ENCODE peak calls at places on chromosomes 2 and 18, in ten cellular contexts. J is stimulated activated CD4-positive, alpha-beta T cell treated with anti-CD3 and anti-CD28 coated beads, Interleukin-1b, Interleukin-23, amount 100 ng/mL, for 24 hours; A is breast epithelium; E is M059J; D is foreskin keratinocyte; K is HFF-Myc; R is adrenal gland; S is neural progenitor cell; O is Daoy; G is osteoblast. X is an unnamed sample.

GRCh38 chr2:218193716-218194115 is 23.3 kb upstream of the ARPC2 start:
- DNase-seq in J (no peak), A (no peak), E (no peak), D (no peak), K (no peak), R (no peak), S (no peak), O (no peak), G (peak; percentile 22), X (no peak)

GRCh38 chr2:206920936-206921335 is 18.4 kb upstream of the CPO start:
- DNase-seq in J (no peak), A (no peak), E (no peak), D (peak; percentile 52), K (no peak), R (no peak), S (no peak), O (peak; percentile 15), G (no peak), X (peak; percentile 40)

GRCh38 chr2:149877064-149877463 is 289.5 kb upstream of the MMADHC start:
- DNase-seq in J (no peak), A (no peak), E (no peak), D (no peak), K (no peak), R (no peak), S (no peak), O (no peak), G (no peak), X (no peak)

GRCh38 chr2:126752876-126753275 is 96.9 kb downstream of the GYPC start:
- DNase-seq in J (no peak), A (no peak), E (no peak), D (no peak), K (no peak), R (no peak), S (no peak), O (no peak), G (no peak), X (no peak)

GRCh38 chr2:240136013-240136670 is at the start of gene COPS9:
- DNase-seq in J (peak; percentile 83), A (peak; percentile 81), E (peak; percentile 74), D (peak; percentile 73), K (peak; percentile 36), R (peak; percentile 88), S (peak; percentile 94), O (peak; percentile 90), G (peak; percentile 100), X (peak; percentile 88)

GRCh38 chr2:163717474-163717873 is 18.3 kb downstream of the FIGN start:
- DNase-seq in J (no peak), A (no peak), E (no peak), D (no peak), K (no peak), R (no peak), S (no peak), O (no peak), G (no peak), X (no peak)

GRCh38 chr2:26450031-26450635 is 27.8 kb downstream of the OTOF start:
- DNase-seq in J (no peak), A (no peak), E (no peak), D (no peak), K (no peak), R (no peak), S (no peak), O (no peak), G (no peak), X (no peak)

GRCh38 chr2:112216158-112216557 is 38.7 kb downstream of the ZC3H8 start:
- DNase-seq in J (no peak), A (no peak), E (peak; percentile 16), D (no peak), K (no peak), R (no peak), S (no peak), O (no peak), G (no peak), X (no peak)

GRCh38 chr2:184835081-184835728 is 236.9 kb downstream of the ZNF804A start:
- DNase-seq in J (no peak), A (no peak), E (no peak), D (no peak), K (no peak), R (peak; percentile 13), S (no peak), O (no peak), G (no peak), X (no peak)

GRCh38 chr2:204533629-204534370 is 11.5 kb upstream of the PARD3B start:
- DNase-seq in J (no peak), A (no peak), E (peak; percentile 62), D (peak; percentile 59), K (no peak), R (no peak), S (no peak), O (peak; percentile 51), G (peak; percentile 84), X (peak; percentile 73)

GRCh38 chr18:26562568-26562967 is 14.2 kb upstream of the KCTD1 start:
- DNase-seq in J (no peak), A (no peak), E (no peak), D (no peak), K (no peak), R (no peak), S (no peak), O (no peak), G (no peak), X (no peak)

X was measured in mammary epithelial cell.